ENCODE peak calls at places on chromosomes 5 and 9, in seven cellular contexts. Q is stimulated activated CD4-positive, alpha-beta T cell treated with anti-CD3 and anti-CD28 coated beads, TNF-alpha, amount 100 ng/mL, for 24 hours; M is small intestine; A is T-helper 2 cell; N is GM12892; H is GM23248; D is endothelial cell. G is an unnamed sample.

GRCh38 chr9:127654619-127655018 is 42.5 kb downstream of the STXBP1 start:
- DNase-seq in Q (no peak), M (no peak), A (no peak), N (no peak), H (no peak), D (no peak), G (no peak)

GRCh38 chr5:142053434-142054253 is 40.8 kb upstream of the GNPDA1 start:
- DNase-seq in Q (no peak), M (peak; percentile 17), A (no peak), N (no peak), H (peak; percentile 72), D (no peak), G (no peak)

GRCh38 chr5:172593721-172594120 is 47.3 kb upstream of the NEURL1B start:
- DNase-seq in Q (no peak), M (no peak), A (no peak), N (no peak), H (no peak), D (no peak), G (no peak)

GRCh38 chr5:40226906-40227305 is 452.8 kb upstream of the PTGER4 start:
- DNase-seq in Q (no peak), M (peak; percentile 6), A (no peak), N (no peak), H (no peak), D (no peak), G (no peak)

GRCh38 chr9:126395439-126396212 is 69.0 kb downstream of the MVB12B start:
- DNase-seq in Q (no peak), M (peak; percentile 36), A (no peak), N (no peak), H (peak; percentile 54), D (no peak), G (no peak)

GRCh38 chr5:139664273-139664693 is 16.1 kb downstream of the CXXC5 start:
- DNase-seq in Q (no peak), M (no peak), A (no peak), N (peak; percentile 78), H (no peak), D (no peak), G (peak; percentile 67)

GRCh38 chr9:135644631-135645218 is 5.4 kb upstream of the GLT6D1 start:
- DNase-seq in Q (no peak), M (no peak), A (no peak), N (no peak), H (no peak), D (no peak), G (no peak)

GRCh38 chr5:168339151-168340140 is 48.0 kb downstream of the WWC1 start:
- DNase-seq in Q (no peak), M (no peak), A (no peak), N (no peak), H (no peak), D (no peak), G (no peak)

GRCh38 chr5:168579987-168580508 is 880 bp upstream of the PANK3 start:
- DNase-seq in Q (no peak), M (no peak), A (no peak), N (no peak), H (peak; percentile 24), D (no peak), G (no peak)

GRCh38 chr5:71932131-71932635 is 175.1 kb upstream of the MAP1B start:
- DNase-seq in Q (no peak), M (peak; percentile 72), A (no peak), N (no peak), H (peak; percentile 43), D (no peak), G (no peak)

GRCh38 chr5:113204525-113205161 is 228.0 kb downstream of the DCP2 start:
- DNase-seq in Q (no peak), M (no peak), A (no peak), N (no peak), H (peak; percentile 76), D (no peak), G (no peak)

GRCh38 chr5:1522601-1523479 is 920 bp downstream of the LPCAT1 start:
- DNase-seq in Q (no peak), M (peak; percentile 27), A (no peak), N (no peak), H (peak; percentile 71), D (no peak), G (no peak)

GRCh38 chr9:76223749-76224340 is 170.4 kb downstream of the RFK start:
- DNase-seq in Q (no peak), M (no peak), A (no peak), N (no peak), H (peak; percentile 6), D (no peak), G (no peak)

GRCh38 chr5:61768692-61769281 is 436.7 kb downstream of the ZSWIM6 start:
- DNase-seq in Q (no peak), M (peak; percentile 48), A (no peak), N (peak; percentile 5), H (peak; percentile 38), D (peak; percentile 53), G (peak; percentile 17)

GRCh38 chr5:42951847-42952411 is 88.2 kb downstream of the ANXA2R start:
- DNase-seq in Q (peak; percentile 12), M (peak; percentile 25), A (peak; percentile 22), N (peak; percentile 31), H (peak; percentile 71), D (no peak), G (peak; percentile 30)

GRCh38 chr5:115586525-115587146 is 15.6 kb downstream of the TICAM2 start:
- DNase-seq in Q (no peak), M (peak; percentile 39), A (no peak), N (no peak), H (peak; percentile 77), D (no peak), G (no peak)

GRCh38 chr5:15885156-15885555 is 294.4 kb downstream of the MARCHF11 start:
- DNase-seq in Q (no peak), M (no peak), A (no peak), N (no peak), H (peak; percentile 64), D (no peak), G (no peak)

GRCh38 chr9:107557236-107557990 is 67.8 kb upstream of the KLF4 start:
- DNase-seq in Q (no peak), M (peak; percentile 46), A (no peak), N (no peak), H (no peak), D (no peak), G (no peak)

GRCh38 chr9:72280913-72281500 is 84.0 kb downstream of the ZFAND5 start:
- DNase-seq in Q (peak; percentile 57), M (peak; percentile 72), A (peak; percentile 50), N (peak; percentile 42), H (peak; percentile 78), D (peak; percentile 72), G (peak; percentile 59)

GRCh38 chr5:81852277-81853004 is 101.5 kb upstream of the SSBP2 start:
- DNase-seq in Q (no peak), M (no peak), A (no peak), N (peak; percentile 29), H (peak; percentile 36), D (peak; percentile 37), G (no peak)

GRCh38 chr5:15579193-15579990 is 79.4 kb downstream of the FBXL7 start:
- DNase-seq in Q (no peak), M (no peak), A (no peak), N (no peak), H (no peak), D (no peak), G (no peak)

GRCh38 chr5:27026791-27027190 is 11.6 kb downstream of the CDH9 start:
- DNase-seq in Q (no peak), M (no peak), A (no peak), N (no peak), H (no peak), D (no peak), G (no peak)

GRCh38 chr9:12697719-12698118 is 4.5 kb downstream of the TYRP1 start:
- DNase-seq in Q (no peak), M (no peak), A (no peak), N (no peak), H (peak; percentile 22), D (no peak), G (no peak)

GRCh38 chr9:79360387-79361347 is 211.1 kb upstream of the TLE4 start:
- DNase-seq in Q (no peak), M (no peak), A (no peak), N (no peak), H (peak; percentile 8), D (no peak), G (no peak)

GRCh38 chr5:169088032-169088726 is 212.8 kb downstream of the SLIT3 start:
- DNase-seq in Q (no peak), M (no peak), A (no peak), N (no peak), H (no peak), D (no peak), G (no peak)

GRCh38 chr9:135887021-135887507 is 20.3 kb downstream of the CAMSAP1 start:
- DNase-seq in Q (no peak), M (no peak), A (no peak), N (no peak), H (peak; percentile 37), D (no peak), G (no peak)

GRCh38 chr9:123111977-123112869 is 78.8 kb downstream of the GPR21 start:
- DNase-seq in Q (no peak), M (peak; percentile 24), A (no peak), N (no peak), H (no peak), D (no peak), G (no peak)

GRCh38 chr5:32508806-32509805 is 64.6 kb upstream of the ZFR start:
- DNase-seq in Q (no peak), M (no peak), A (no peak), N (no peak), H (peak; percentile 64), D (no peak), G (no peak)

GRCh38 chr5:109191153-109191558 is 218.6 kb downstream of the PJA2 start:
- DNase-seq in Q (no peak), M (peak; percentile 20), A (no peak), N (no peak), H (peak; percentile 77), D (no peak), G (no peak)

GRCh38 chr5:42590566-42590965 is 166.1 kb upstream of the CCDC152 start:
- DNase-seq in Q (no peak), M (no peak), A (no peak), N (no peak), H (no peak), D (no peak), G (no peak)

GRCh38 chr9:109600142-109600541 is 102.0 kb upstream of the PTPN3 start:
- DNase-seq in Q (no peak), M (no peak), A (no peak), N (no peak), H (peak; percentile 71), D (no peak), G (no peak)

GRCh38 chr9:133609311-133610098 is at the start of gene FAM163B:
- DNase-seq in Q (no peak), M (peak; percentile 6), A (no peak), N (no peak), H (peak; percentile 53), D (peak; percentile 78), G (no peak)

GRCh38 chr5:159548517-159548916 is 218.2 kb upstream of the IL12B start:
- DNase-seq in Q (no peak), M (no peak), A (no peak), N (no peak), H (no peak), D (no peak), G (no peak)

GRCh38 chr5:159106193-159106568 is 6.5 kb upstream of the EBF1 start:
- DNase-seq in Q (no peak), M (no peak), A (no peak), N (no peak), H (no peak), D (no peak), G (no peak)

GRCh38 chr9:7777776-7778175 is 21.8 kb downstream of the DMAC1 start:
- DNase-seq in Q (no peak), M (no peak), A (no peak), N (no peak), H (no peak), D (no peak), G (no peak)

G was measured in GM18507.